ENCODE peak calls at places on chromosomes 16 and 17, in five cellular contexts. G is hippocampal formation; Y is SW 1271; Z is CD8-positive, alpha-beta memory T cell; J is iPS DF 19.7. W is an unnamed sample.

GRCh38 chr17:61399131-61400057 is at the start of gene TBX2:
- DNase-seq in G (no peak), Y (peak; percentile 78), Z (peak; percentile 38), J (no peak), W (peak; percentile 50)

GRCh38 chr17:81397314-81398169 is 2.3 kb downstream of the BAHCC1 start:
- DNase-seq in G (peak; percentile 52), Y (no peak), Z (no peak), J (no peak), W (peak; percentile 64)

GRCh38 chr16:86306811-86307517 is 203.4 kb upstream of the FOXF1 start:
- DNase-seq in G (no peak), Y (no peak), Z (no peak), J (no peak), W (no peak)

GRCh38 chr17:28406478-28406824 is 439 bp upstream of the SLC46A1 start:
- DNase-seq in G (no peak), Y (no peak), Z (no peak), J (no peak), W (no peak)

GRCh38 chr16:22948603-22949368 is 134.8 kb downstream of the HS3ST2 start:
- DNase-seq in G (peak; percentile 11), Y (no peak), Z (no peak), J (peak; percentile 77), W (peak; percentile 82)

GRCh38 chr16:71338632-71339031 is 19.9 kb upstream of the CALB2 start:
- DNase-seq in G (no peak), Y (no peak), Z (no peak), J (no peak), W (no peak)

GRCh38 chr17:34071891-34072420 is 183.1 kb upstream of the CCL2 start:
- DNase-seq in G (no peak), Y (no peak), Z (no peak), J (no peak), W (no peak)

GRCh38 chr16:67910162-67910561 is 17.1 kb downstream of the PSKH1 start:
- DNase-seq in G (peak; percentile 85), Y (no peak), Z (no peak), J (no peak), W (no peak)

GRCh38 chr16:21663889-21664647 is at the start of gene OTOA:
- DNase-seq in G (no peak), Y (no peak), Z (peak; percentile 57), J (no peak), W (no peak)

GRCh38 chr17:80124351-80124981 is 22.5 kb downstream of the EIF4A3 start:
- DNase-seq in G (no peak), Y (no peak), Z (no peak), J (peak; percentile 64), W (peak; percentile 43)

GRCh38 chr16:54503436-54503835 is 216.8 kb upstream of the IRX3 start:
- DNase-seq in G (no peak), Y (no peak), Z (no peak), J (no peak), W (no peak)

GRCh38 chr17:2303278-2304188 is at the start of the genes SMG6 and SRR:
- DNase-seq in G (peak; percentile 87), Y (peak; percentile 56), Z (peak; percentile 97), J (peak; percentile 20), W (peak; percentile 92)

GRCh38 chr17:66526827-66527226 is 224.4 kb downstream of the PRKCA start:
- DNase-seq in G (no peak), Y (no peak), Z (no peak), J (no peak), W (no peak)

GRCh38 chr17:69551212-69552010 is 136.9 kb downstream of the MAP2K6 start:
- DNase-seq in G (no peak), Y (no peak), Z (no peak), J (no peak), W (no peak)

GRCh38 chr16:85863384-85863774 is 35.6 kb upstream of the IRF8 start:
- DNase-seq in G (no peak), Y (no peak), Z (no peak), J (no peak), W (no peak)

GRCh38 chr17:66689192-66689591 is 145.7 kb upstream of the CACNG5 start:
- DNase-seq in G (no peak), Y (no peak), Z (no peak), J (no peak), W (no peak)

GRCh38 chr16:30152517-30152916 is 29.5 kb upstream of the MAPK3 start:
- DNase-seq in G (no peak), Y (no peak), Z (no peak), J (no peak), W (no peak)

GRCh38 chr16:53055603-53056527 is 1.1 kb downstream of the CHD9 start:
- DNase-seq in G (peak; percentile 47), Y (no peak), Z (no peak), J (peak; percentile 64), W (peak; percentile 31)

GRCh38 chr16:28188085-28188916 is 23.5 kb downstream of the XPO6 start:
- DNase-seq in G (no peak), Y (no peak), Z (no peak), J (no peak), W (no peak)

W was measured in body of pancreas.